ENCODE peak calls at places on chromosomes 11 and 22, in eight cellular contexts. D, X, G, F, T, B, O and Z are unnamed samples.

GRCh38 chr11:72813740-72814138 is 472 bp upstream of the ATG16L2 start:
- DNase-seq in D (no peak), X (no peak), G (peak; percentile 72), F (peak; percentile 87), T (peak; percentile 75), B (peak; percentile 74), O (peak; percentile 85), Z (no peak)

GRCh38 chr11:67303132-67303988 is at the start of gene SSH3:
- DNase-seq in D (no peak), X (peak; percentile 80), G (peak; percentile 57), F (peak; percentile 50), T (peak; percentile 48), B (peak; percentile 66), O (no peak), Z (peak; percentile 54)

GRCh38 chr11:88292156-88292844 is 45.2 kb downstream of the CTSC start:
- DNase-seq in D (no peak), X (no peak), G (peak; percentile 38), F (peak; percentile 33), T (no peak), B (peak; percentile 26), O (no peak), Z (peak; percentile 20)

GRCh38 chr22:24824250-24824649 is 18.2 kb downstream of the SGSM1 start:
- DNase-seq in D (no peak), X (no peak), G (no peak), F (no peak), T (no peak), B (no peak), O (no peak), Z (no peak)

GRCh38 chr11:62144641-62145255 is 20.9 kb downstream of the INCENP start:
- DNase-seq in D (no peak), X (peak; percentile 62), G (no peak), F (no peak), T (no peak), B (no peak), O (no peak), Z (no peak)

GRCh38 chr22:35841907-35842518 is 124.3 kb downstream of the APOL5 start:
- DNase-seq in D (no peak), X (no peak), G (no peak), F (no peak), T (no peak), B (no peak), O (no peak), Z (no peak)

GRCh38 chr11:126410649-126411048 is 55.2 kb downstream of the ST3GAL4 start:
- DNase-seq in D (no peak), X (peak; percentile 76), G (no peak), F (no peak), T (peak; percentile 75), B (no peak), O (no peak), Z (no peak)

GRCh38 chr11:117824571-117825537 is at the start of gene FXYD2:
- DNase-seq in D (no peak), X (peak; percentile 74), G (no peak), F (no peak), T (no peak), B (peak; percentile 67), O (no peak), Z (no peak)

GRCh38 chr22:32823024-32823730 is 21.7 kb downstream of the TIMP3 start:
- DNase-seq in D (no peak), X (no peak), G (no peak), F (peak; percentile 56), T (no peak), B (peak; percentile 43), O (peak; percentile 43), Z (peak; percentile 45)

GRCh38 chr22:44107341-44107740 is 73.4 kb upstream of the PARVG start:
- DNase-seq in D (no peak), X (no peak), G (no peak), F (no peak), T (no peak), B (no peak), O (no peak), Z (no peak)

GRCh38 chr11:96228911-96229310 is 114.1 kb downstream of the MAML2 start:
- DNase-seq in D (no peak), X (no peak), G (no peak), F (peak; percentile 79), T (peak; percentile 64), B (no peak), O (no peak), Z (no peak)

GRCh38 chr11:46948378-46949131 is 12.0 kb downstream of the CSTPP1 start:
- DNase-seq in D (peak; percentile 58), X (no peak), G (peak; percentile 81), F (peak; percentile 87), T (peak; percentile 75), B (no peak), O (no peak), Z (peak; percentile 86)

GRCh38 chr11:57277845-57278720 is 41.0 kb upstream of the APLNR start:
- DNase-seq in D (peak; percentile 65), X (no peak), G (peak; percentile 81), F (peak; percentile 90), T (peak; percentile 93), B (peak; percentile 71), O (peak; percentile 74), Z (peak; percentile 75)

GRCh38 chr22:22506736-22507135 is 1.8 kb downstream of the ZNF280B start:
- DNase-seq in D (no peak), X (no peak), G (no peak), F (no peak), T (no peak), B (no peak), O (no peak), Z (no peak)

GRCh38 chr22:22507743-22508273 is 734 bp downstream of the ZNF280B start:
- DNase-seq in D (no peak), X (no peak), G (no peak), F (no peak), T (no peak), B (no peak), O (no peak), Z (peak; percentile 1)

GRCh38 chr22:22513619-22514018 is 5.1 kb upstream of the ZNF280B start:
- DNase-seq in D (no peak), X (no peak), G (no peak), F (no peak), T (no peak), B (no peak), O (no peak), Z (no peak)

GRCh38 chr22:22508274-22509176 is at the start of gene ZNF280B:
- DNase-seq in D (peak; percentile 33), X (no peak), G (peak; percentile 81), F (peak; percentile 83), T (peak; percentile 71), B (peak; percentile 16), O (peak; percentile 100), Z (peak; percentile 87)
- TF ChIP-seq CTCF in D (peak; percentile 80), X (no peak), G (peak; percentile 73), F (peak; percentile 75), T (peak; percentile 51), B (peak; percentile 45), O (no peak), Z (peak; percentile 77)

DNA sequence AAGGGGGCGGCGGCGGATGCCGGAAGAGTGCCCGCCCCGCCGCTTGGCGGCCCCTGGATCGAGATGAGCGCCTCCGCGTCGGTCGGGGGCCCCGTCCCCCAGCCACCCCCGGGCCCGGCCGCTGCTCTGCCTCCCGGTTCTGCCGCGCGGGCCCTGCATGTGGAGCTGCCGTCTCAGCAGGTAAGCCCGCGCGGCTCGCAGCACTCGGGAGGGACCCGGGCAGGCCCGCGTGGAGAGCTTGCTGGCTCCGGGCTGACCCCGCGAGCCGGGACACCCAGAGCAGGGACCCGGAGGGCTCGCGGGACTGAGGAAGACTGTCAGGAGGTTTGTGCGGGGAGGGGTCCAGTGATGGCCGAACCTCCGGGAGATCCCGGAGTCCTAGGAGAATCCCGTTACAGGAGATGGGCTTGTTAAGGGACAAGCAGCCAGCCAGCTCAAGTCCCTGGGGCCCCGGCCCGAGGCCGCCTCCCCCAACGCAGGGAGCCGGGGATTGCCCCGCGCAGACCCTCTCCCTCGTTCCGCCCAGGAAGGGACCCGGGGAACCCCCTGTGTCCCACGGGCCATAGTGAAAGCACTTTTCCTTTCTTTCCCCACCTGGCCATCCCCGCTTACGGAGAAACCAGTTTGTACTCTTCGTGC is 454 bp downstream of the UVRAG start:
- DNase-seq in D (no peak), X (peak; percentile 85), G (no peak), F (peak; percentile 41), T (peak; percentile 28), B (no peak), O (no peak), Z (peak; percentile 52)
- H3K4me3 ChIP-seq in D (peak overlapping the region; percentile 64), X (peak overlapping the region; percentile 86), G (peak overlapping the region; percentile 86), F (peak overlapping the region; percentile 86), T (peak overlapping the region; percentile 81), B (peak overlapping the region; percentile 92), O (peak overlapping the region; percentile 87), Z (peak overlapping the region; percentile 87)

GRCh38 chr22:20583471-20583922 is 76.1 kb downstream of the MED15 start:
- DNase-seq in D (no peak), X (no peak), G (no peak), F (no peak), T (no peak), B (no peak), O (no peak), Z (no peak)
- TF ChIP-seq CTCF in D (peak; percentile 24), X (no peak), G (peak; percentile 9), F (peak; percentile 4), T (no peak), B (no peak), O (peak; percentile 74), Z (peak; percentile 26)

DNA sequence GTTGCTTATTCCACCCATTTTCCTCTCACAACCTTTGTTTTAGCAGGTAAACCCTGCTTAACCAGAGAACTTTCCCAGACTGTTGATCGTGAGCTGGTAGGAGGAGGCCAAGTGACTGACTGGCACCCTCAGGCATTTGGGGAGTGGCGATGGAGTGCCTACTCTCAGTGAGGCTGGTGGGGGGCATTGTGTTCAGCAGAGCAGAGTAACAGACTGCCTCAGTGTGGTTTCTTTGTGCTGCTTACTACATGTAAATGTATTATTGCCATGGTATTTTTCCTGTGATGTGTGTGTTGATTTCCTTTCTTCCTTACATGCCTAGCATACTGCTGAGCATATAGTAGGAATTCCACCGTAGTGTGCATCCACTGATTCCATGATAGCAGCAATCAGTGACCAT is 2.6 kb downstream of the MARK2 start:
- DNase-seq in D (no peak), X (no peak), G (peak; percentile 33), F (peak; percentile 36), T (peak; percentile 43), B (no peak), O (no peak), Z (peak; percentile 58)
- H3K4me3 ChIP-seq in D (peak overlapping the region; percentile 71), X (peak overlapping the region; percentile 89), G (peak overlapping the region; percentile 84), F (peak overlapping the region; percentile 9), T (peak overlapping the region; percentile 92), B (peak overlapping the region; percentile 97), O (no peak overlapping the region), Z (peak overlapping the region; percentile 91)

GRCh38 chr11:69209038-69209350 is 53.3 kb downstream of the SMIM38 start:
- DNase-seq in D (no peak), X (no peak), G (no peak), F (no peak), T (no peak), B (no peak), O (no peak), Z (no peak)
- TF ChIP-seq CTCF in D (no peak), X (no peak), G (no peak), F (no peak), T (no peak), B (no peak), O (no peak), Z (no peak)

DNA sequence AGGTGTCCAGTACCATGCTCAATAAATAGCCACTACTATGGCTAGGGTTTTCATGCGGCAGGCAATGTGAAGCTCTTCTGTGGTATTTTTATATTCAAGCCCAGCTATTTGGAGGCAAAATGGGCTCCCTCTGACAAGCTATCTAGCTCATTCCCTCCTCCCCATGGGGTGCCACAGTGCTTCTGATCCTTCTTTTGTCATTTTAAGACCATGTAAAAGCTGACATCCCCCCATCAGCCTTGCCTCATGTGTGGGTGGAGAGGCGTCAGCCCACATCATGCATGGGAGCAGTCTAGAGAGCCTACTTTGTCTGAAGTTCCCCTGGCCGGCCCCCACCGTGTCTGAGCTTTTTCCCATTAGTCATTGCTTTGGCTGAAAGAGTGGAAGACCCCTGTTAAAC is 59.8 kb downstream of the NAV2 start:
- DNase-seq in D (no peak), X (peak; percentile 54), G (no peak), F (no peak), T (no peak), B (no peak), O (no peak), Z (no peak)
- H3K4me3 ChIP-seq in D (no peak overlapping the region), X (no peak overlapping the region), G (no peak overlapping the region), F (no peak overlapping the region), T (no peak overlapping the region), B (no peak overlapping the region), O (no peak overlapping the region), Z (no peak overlapping the region)